ENCODE peak calls at places on chromosomes 4 and X, in ten cellular contexts. W is stomach, B is tibial nerve, Q is neural progenitor cell, X is heart left ventricle, T is upper lobe of left lung, S is mesendoderm, F is sigmoid colon, R is MM.1S, P is right cardiac atrium. I is an unnamed sample.
A peak's percentile ranks its signal among the peaks of the same experiment; 100 is the strongest.

GRCh38 chrX:17564689-17565409 is 172.4 kb upstream of the SCML1 start:
- DNase-seq in X (no peak), T (peak; percentile 24), B (no peak), S (no peak), W (no peak), Q (no peak), P (peak; percentile 49), R (no peak), F (peak; percentile 65), I (no peak)

GRCh38 chrX:41259516-41259915 is 74.4 kb upstream of the DDX3X start:
- DNase-seq in T (no peak), S (no peak), P (no peak), F (no peak), X (no peak), W (no peak), Q (no peak), R (no peak), B (no peak), I (no peak)

GRCh38 chr4:118745357-118745756 is 60.2 kb downstream of the METTL14 start:
- DNase-seq in W (no peak), X (no peak), R (no peak), T (no peak), B (no peak), F (no peak), Q (no peak), S (no peak), P (no peak), I (no peak)

GRCh38 chr4:138775485-138775884 is 240.1 kb upstream of the NOCT start:
- DNase-seq in S (no peak), F (no peak), T (no peak), B (no peak), R (no peak), W (no peak), Q (no peak), P (no peak), X (no peak), I (no peak)

GRCh38 chr4:79197275-79198009 is 128.4 kb downstream of the NAA11 start:
- DNase-seq in F (no peak), P (no peak), Q (no peak), X (no peak), S (no peak), T (no peak), R (no peak), B (no peak), W (no peak), I (no peak)

GRCh38 chr4:57426779-57427395 is 316.7 kb upstream of the IGFBP7 start:
- DNase-seq in Q (peak; percentile 89), W (peak; percentile 61), B (peak; percentile 21), F (no peak), P (peak; percentile 90), R (peak; percentile 63), X (peak; percentile 59), T (peak; percentile 58), S (peak; percentile 90), I (peak; percentile 65)

GRCh38 chr4:2281575-2282343 is 19.9 kb upstream of the MXD4 start:
- DNase-seq in Q (no peak), W (peak; percentile 51), B (no peak), P (no peak), T (peak; percentile 47), X (no peak), F (no peak), R (peak; percentile 93), S (no peak), I (no peak)

GRCh38 chr4:37279894-37280592 is 35.5 kb downstream of the NWD2 start:
- DNase-seq in B (no peak), F (no peak), X (no peak), Q (no peak), T (no peak), S (no peak), W (no peak), P (no peak), R (no peak), I (no peak)

GRCh38 chrX:16185725-16186136 is 18.4 kb downstream of the MAGEB17 start:
- DNase-seq in X (no peak), P (no peak), W (no peak), T (no peak), B (no peak), R (no peak), F (no peak), Q (no peak), S (peak; percentile 54), I (no peak)

GRCh38 chr4:10093801-10094552 is 22.6 kb downstream of the WDR1 start:
- DNase-seq in S (no peak), W (no peak), F (no peak), Q (no peak), X (no peak), T (peak; percentile 56), R (no peak), P (peak; percentile 87), B (no peak), I (no peak)
- H3K4me1 ChIP-seq in S (no peaks in the 10 kb centered on the region), W (peaks cover 92% of the 10 kb centered on the region), F (peaks cover 91% of the 10 kb centered on the region), Q (peaks cover 16% of the 10 kb centered on the region), X (peaks cover 70% of the 10 kb centered on the region), T (peaks cover 66% of the 10 kb centered on the region), R (peaks cover 42% of the 10 kb centered on the region), P (peaks cover 51% of the 10 kb centered on the region), B (peaks cover 62% of the 10 kb centered on the region), I (peaks cover 20% of the 10 kb centered on the region)

GRCh38 chr4:167282171-167282864 is 48.0 kb upstream of the SPOCK3 start:
- DNase-seq in Q (no peak), T (no peak), X (no peak), W (no peak), R (no peak), S (no peak), B (no peak), F (no peak), P (no peak), I (no peak)
- H3K4me3 ChIP-seq in Q (no peak overlapping the region), T (no peak overlapping the region), X (no peak overlapping the region), W (no peak overlapping the region), R (no peak overlapping the region), S (no peak overlapping the region), B (no peak overlapping the region), F (no peak overlapping the region), P (no peak overlapping the region), I (no peak overlapping the region)

GRCh38 chrX:106897259-106897658 is 5.9 kb downstream of the RIPPLY1 start:
- DNase-seq in P (no peak), F (no peak), W (no peak), Q (no peak), X (no peak), S (no peak), B (no peak), R (no peak), T (no peak), I (no peak)
- H3K4me1 ChIP-seq in P (peaks cover 3% of the 10 kb centered on the region), F (peaks cover 3% of the 10 kb centered on the region), W (peaks cover 8% of the 10 kb centered on the region), Q (no peaks in the 10 kb centered on the region), X (no peaks in the 10 kb centered on the region), S (no peaks in the 10 kb centered on the region), B (no peaks in the 10 kb centered on the region), R (no peaks in the 10 kb centered on the region), T (no peaks in the 10 kb centered on the region), I (no peaks in the 10 kb centered on the region)

DNA sequence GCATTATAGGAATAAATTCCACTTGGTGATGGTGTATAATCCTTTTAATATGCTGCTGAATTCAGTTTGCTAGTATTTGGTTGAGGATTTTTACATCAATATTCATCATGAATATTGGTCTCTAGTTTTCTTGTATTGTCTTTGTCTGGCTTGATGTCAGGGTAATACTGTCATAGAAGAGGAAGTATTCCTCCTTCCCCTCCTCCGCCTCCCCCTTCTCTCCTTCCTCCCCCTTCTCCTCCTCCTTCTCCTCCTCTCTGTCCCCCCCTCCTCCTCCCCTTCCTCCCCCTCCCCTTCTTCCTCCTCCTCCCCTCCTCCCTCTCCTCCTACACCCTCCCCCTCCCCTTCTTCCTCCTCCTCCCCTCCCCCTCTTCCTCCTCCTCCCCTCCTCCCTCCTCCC is 65.8 kb downstream of the RGS12 start:
- DNase-seq in T (no peak), F (no peak), B (no peak), Q (no peak), W (no peak), P (no peak), R (no peak), S (no peak), X (no peak), I (no peak)
- H3K4me3 ChIP-seq in T (no peak overlapping the region), F (no peak overlapping the region), B (no peak overlapping the region), Q (no peak overlapping the region), W (no peak overlapping the region), P (no peak overlapping the region), R (no peak overlapping the region), S (no peak overlapping the region), X (no peak overlapping the region), I (no peak overlapping the region)

DNA sequence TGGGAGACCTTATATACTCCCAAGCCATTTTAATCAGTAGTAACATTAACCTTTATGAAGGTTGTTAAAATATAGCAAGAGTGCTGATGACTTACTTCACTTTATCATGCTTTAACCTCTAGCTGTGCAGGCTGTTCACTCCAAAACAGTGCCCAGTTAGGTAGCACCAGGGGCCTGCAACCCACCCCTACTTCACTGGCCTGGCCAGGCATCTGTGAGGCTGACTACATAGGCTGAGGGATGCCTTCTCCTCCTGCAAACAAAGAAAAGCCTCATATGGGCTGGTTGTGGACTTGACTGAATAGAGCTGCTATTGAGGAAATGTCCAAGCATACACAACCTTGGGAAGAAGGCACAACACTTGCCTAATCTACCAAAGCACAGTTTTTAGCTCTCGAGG is 172.8 kb downstream of the SHROOM3 start:
- DNase-seq in W (no peak), B (no peak), R (no peak), T (no peak), S (no peak), X (no peak), F (no peak), P (no peak), Q (no peak), I (no peak)
- H3K4me1 ChIP-seq in W (peaks cover 56% of the 10 kb centered on the region), B (peaks cover 8% of the 10 kb centered on the region), R (peaks cover 55% of the 10 kb centered on the region), T (peaks cover 21% of the 10 kb centered on the region), S (peaks cover 7% of the 10 kb centered on the region), X (peaks cover 6% of the 10 kb centered on the region), F (peaks cover 24% of the 10 kb centered on the region), P (no peaks in the 10 kb centered on the region), Q (peaks cover 42% of the 10 kb centered on the region), I (peaks cover 4% of the 10 kb centered on the region)